ENCODE peak calls at places on chromosomes 5 and 9, in six cellular contexts. One of them, this sample, is unnamed.

GRCh38 chr5:58972301-58972700 is 389.4 kb downstream of the RAB3C start:
- DNase-seq in GM23338: no peak
- DNase-seq in GM12865: no peak
- DNase-seq in mammary epithelial cell: no peak
- DNase-seq in HFF-Myc: no peak
- DNase-seq in astrocyte: no peak
- DNase-seq in this sample: peak; percentile 18

GRCh38 chr5:161007879-161008278 is 155.9 kb upstream of the ATP10B start:
- DNase-seq in GM23338: no peak
- DNase-seq in GM12865: no peak
- DNase-seq in mammary epithelial cell: no peak
- DNase-seq in HFF-Myc: no peak
- DNase-seq in astrocyte: no peak
- DNase-seq in this sample: no peak

GRCh38 chr5:143062379-143062778 is 292.2 kb downstream of the ARHGAP26 start:
- DNase-seq in GM23338: no peak
- DNase-seq in GM12865: no peak
- DNase-seq in mammary epithelial cell: no peak
- DNase-seq in HFF-Myc: no peak
- DNase-seq in astrocyte: no peak
- DNase-seq in this sample: no peak

GRCh38 chr9:14323083-14323968 is 9.4 kb upstream of the NFIB start:
- DNase-seq in GM23338: no peak
- DNase-seq in GM12865: no peak
- DNase-seq in mammary epithelial cell: peak; percentile 60
- DNase-seq in HFF-Myc: no peak
- DNase-seq in astrocyte: no peak
- DNase-seq in this sample: no peak

GRCh38 chr5:35415305-35415704 is 185.0 kb upstream of the PRLR start:
- DNase-seq in GM23338: no peak
- DNase-seq in GM12865: no peak
- DNase-seq in mammary epithelial cell: no peak
- DNase-seq in HFF-Myc: no peak
- DNase-seq in astrocyte: no peak
- DNase-seq in this sample: no peak

GRCh38 chr9:31519011-31519410 is 865.4 kb upstream of the ACO1 start:
- DNase-seq in GM23338: peak; percentile 45
- DNase-seq in GM12865: peak; percentile 82
- DNase-seq in mammary epithelial cell: no peak
- DNase-seq in HFF-Myc: no peak
- DNase-seq in astrocyte: no peak
- DNase-seq in this sample: no peak

GRCh38 chr9:121652037-121652837 is 803 bp downstream of the DAB2IP start:
- DNase-seq in GM23338: peak; percentile 74
- DNase-seq in GM12865: no peak
- DNase-seq in mammary epithelial cell: no peak
- DNase-seq in HFF-Myc: no peak
- DNase-seq in astrocyte: no peak
- DNase-seq in this sample: no peak

GRCh38 chr9:89808801-89809200 is 204.0 kb downstream of the GADD45G start:
- DNase-seq in GM23338: no peak
- DNase-seq in GM12865: no peak
- DNase-seq in mammary epithelial cell: no peak
- DNase-seq in HFF-Myc: no peak
- DNase-seq in astrocyte: peak; percentile 82
- DNase-seq in this sample: peak; percentile 29

GRCh38 chr5:11719888-11720481 is 184.3 kb downstream of the CTNND2 start:
- DNase-seq in GM23338: peak; percentile 89
- DNase-seq in GM12865: peak; percentile 53
- DNase-seq in mammary epithelial cell: peak; percentile 2
- DNase-seq in HFF-Myc: no peak
- DNase-seq in astrocyte: peak; percentile 32
- DNase-seq in this sample: no peak

GRCh38 chr5:31811210-31811609 is 172.3 kb downstream of the PDZD2 start:
- DNase-seq in GM23338: no peak
- DNase-seq in GM12865: no peak
- DNase-seq in mammary epithelial cell: peak; percentile 87
- DNase-seq in HFF-Myc: no peak
- DNase-seq in astrocyte: peak; percentile 91
- DNase-seq in this sample: peak; percentile 94

GRCh38 chr5:157865844-157866243 is 6.9 kb upstream of the CLINT1 start:
- DNase-seq in GM23338: no peak
- DNase-seq in GM12865: no peak
- DNase-seq in mammary epithelial cell: peak; percentile 14
- DNase-seq in HFF-Myc: no peak
- DNase-seq in astrocyte: no peak
- DNase-seq in this sample: peak; percentile 8

GRCh38 chr9:111630182-111631070 is 708 bp upstream of the DNAJC25 start:
- DNase-seq in GM23338: peak; percentile 32
- DNase-seq in GM12865: no peak
- DNase-seq in mammary epithelial cell: no peak
- DNase-seq in HFF-Myc: no peak
- DNase-seq in astrocyte: no peak
- DNase-seq in this sample: no peak

GRCh38 chr5:36662291-36662851 is 56.0 kb downstream of the SLC1A3 start:
- DNase-seq in GM23338: no peak
- DNase-seq in GM12865: no peak
- DNase-seq in mammary epithelial cell: no peak
- DNase-seq in HFF-Myc: no peak
- DNase-seq in astrocyte: peak; percentile 86
- DNase-seq in this sample: no peak

GRCh38 chr9:86706391-86706790 is 240.9 kb downstream of the GAS1 start:
- DNase-seq in GM23338: peak; percentile 8
- DNase-seq in GM12865: no peak
- DNase-seq in mammary epithelial cell: peak; percentile 43
- DNase-seq in HFF-Myc: no peak
- DNase-seq in astrocyte: peak; percentile 77
- DNase-seq in this sample: peak; percentile 47

GRCh38 chr5:76622973-76623596 is at the start of gene F2RL2:
- DNase-seq in GM23338: peak; percentile 43
- DNase-seq in GM12865: no peak
- DNase-seq in mammary epithelial cell: no peak
- DNase-seq in HFF-Myc: peak; percentile 76
- DNase-seq in astrocyte: peak; percentile 88
- DNase-seq in this sample: peak; percentile 80

GRCh38 chr5:17748196-17748595 is 113.9 kb downstream of the TAF11L14 start:
- DNase-seq in GM23338: no peak
- DNase-seq in GM12865: no peak
- DNase-seq in mammary epithelial cell: peak; percentile 17
- DNase-seq in HFF-Myc: no peak
- DNase-seq in astrocyte: no peak
- DNase-seq in this sample: no peak

GRCh38 chr9:113484258-113484730 is 20.8 kb downstream of the RGS3 start:
- DNase-seq in GM23338: no peak
- DNase-seq in GM12865: no peak
- DNase-seq in mammary epithelial cell: no peak
- DNase-seq in HFF-Myc: no peak
- DNase-seq in astrocyte: no peak
- DNase-seq in this sample: peak; percentile 14

GRCh38 chr9:124018731-124019697 is 7.4 kb downstream of the LHX2 start:
- DNase-seq in GM23338: peak; percentile 64
- DNase-seq in GM12865: no peak
- DNase-seq in mammary epithelial cell: no peak
- DNase-seq in HFF-Myc: no peak
- DNase-seq in astrocyte: no peak
- DNase-seq in this sample: no peak
- H3K4me3 ChIP-seq in GM23338: peak overlapping the region; percentile 68
- H3K4me3 ChIP-seq in GM12865: no peak overlapping the region
- H3K4me3 ChIP-seq in mammary epithelial cell: no peak overlapping the region
- H3K4me3 ChIP-seq in HFF-Myc: no peak overlapping the region
- H3K4me3 ChIP-seq in astrocyte: no peak overlapping the region
- H3K4me3 ChIP-seq in this sample: peak overlapping the region; percentile 32

DNA sequence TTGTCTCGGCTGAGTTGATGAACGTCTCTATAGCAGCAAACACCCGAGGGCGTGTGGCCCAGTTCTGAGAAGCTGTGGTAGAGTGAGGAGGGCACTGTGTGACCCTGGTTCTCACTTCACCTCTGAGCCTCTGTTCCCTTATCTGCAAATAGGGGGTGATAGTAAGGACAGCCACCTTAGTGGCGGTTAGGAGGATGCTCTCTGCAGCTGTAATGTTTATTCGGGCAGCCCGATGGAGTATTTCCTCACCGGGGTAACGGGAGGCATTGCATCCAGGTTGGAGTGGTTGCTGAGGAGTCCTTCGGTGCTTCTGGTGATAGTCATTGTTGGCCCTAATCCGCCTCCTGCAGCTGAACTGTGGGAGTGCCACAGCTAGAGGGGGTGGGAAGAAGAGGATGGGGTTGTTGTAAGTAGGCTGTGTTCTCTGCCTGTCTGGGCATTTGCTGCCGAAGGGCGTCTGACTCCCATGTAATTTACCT is 13.9 kb downstream of the PRRC2B start:
- DNase-seq in GM23338: peak; percentile 82
- DNase-seq in GM12865: no peak
- DNase-seq in mammary epithelial cell: peak; percentile 73
- DNase-seq in HFF-Myc: no peak
- DNase-seq in astrocyte: no peak
- DNase-seq in this sample: peak; percentile 57
- TF ChIP-seq CTCF in GM23338: peak; percentile 58
- TF ChIP-seq CTCF in GM12865: no peak
- TF ChIP-seq CTCF in mammary epithelial cell: peak; percentile 69
- TF ChIP-seq CTCF in HFF-Myc: no peak
- TF ChIP-seq CTCF in astrocyte: peak; percentile 25
- TF ChIP-seq CTCF in this sample: peak; percentile 35

GRCh38 chr5:115841382-115842088 is at the start of the genes AP3S1 and ATG12:
- DNase-seq in GM23338: peak; percentile 96
- DNase-seq in GM12865: peak; percentile 95
- DNase-seq in mammary epithelial cell: peak; percentile 94
- DNase-seq in HFF-Myc: peak; percentile 85
- DNase-seq in astrocyte: peak; percentile 89
- DNase-seq in this sample: peak; percentile 93

GRCh38 chr5:115842089-115842881 is 550 bp downstream of the AP3S1 start:
- DNase-seq in GM23338: peak; percentile 75
- DNase-seq in GM12865: peak; percentile 54
- DNase-seq in mammary epithelial cell: peak; percentile 35
- DNase-seq in HFF-Myc: no peak
- DNase-seq in astrocyte: peak; percentile 45
- DNase-seq in this sample: peak; percentile 63

GRCh38 chr5:115835481-115835880 is 5.9 kb downstream of the ATG12 start:
- DNase-seq in GM23338: no peak
- DNase-seq in GM12865: peak; percentile 14
- DNase-seq in mammary epithelial cell: no peak
- DNase-seq in HFF-Myc: no peak
- DNase-seq in astrocyte: no peak
- DNase-seq in this sample: no peak

GRCh38 chr5:115840825-115841224 is 540 bp downstream of the ATG12 start:
- DNase-seq in GM23338: no peak
- DNase-seq in GM12865: no peak
- DNase-seq in mammary epithelial cell: no peak
- DNase-seq in HFF-Myc: no peak
- DNase-seq in astrocyte: no peak
- DNase-seq in this sample: no peak

DNA sequence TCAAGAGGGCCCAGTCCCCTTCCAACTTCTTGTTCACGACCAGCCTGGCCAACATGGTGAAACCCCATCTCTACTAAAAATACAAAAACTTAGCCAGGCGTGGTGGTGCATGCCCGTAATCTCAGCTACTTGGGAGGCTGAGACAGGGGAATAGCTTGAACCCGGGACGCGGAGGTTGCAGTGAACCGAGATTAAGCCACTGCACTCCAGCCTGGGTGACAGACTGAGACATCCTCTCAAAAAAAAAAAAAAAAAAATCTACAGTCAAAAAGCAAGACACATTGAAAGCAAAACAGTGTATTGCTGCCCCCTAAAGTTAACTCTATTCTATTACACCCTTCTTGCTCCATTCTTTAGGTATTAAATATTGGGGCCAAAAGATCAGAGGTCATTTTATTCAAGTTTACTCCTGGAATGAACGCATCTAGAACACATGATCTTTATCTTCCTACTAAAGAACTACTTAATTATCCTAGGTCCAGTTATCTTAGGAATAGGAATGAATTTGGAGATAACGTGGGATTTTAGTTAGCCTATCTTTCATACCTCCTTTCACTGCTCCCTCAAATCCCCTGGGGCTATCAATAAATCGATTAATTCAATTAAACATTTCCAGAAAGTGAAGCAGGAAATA is 2.4 kb downstream of the ATG12 start:
- DNase-seq in GM23338: peak; percentile 66
- DNase-seq in GM12865: peak; percentile 78
- DNase-seq in mammary epithelial cell: peak; percentile 48
- DNase-seq in HFF-Myc: no peak
- DNase-seq in astrocyte: no peak
- DNase-seq in this sample: peak; percentile 69
- H3K4me3 ChIP-seq in GM23338: peak overlapping the region; percentile 82
- H3K4me3 ChIP-seq in GM12865: peak overlapping the region; percentile 73
- H3K4me3 ChIP-seq in mammary epithelial cell: peak overlapping the region; percentile 81
- H3K4me3 ChIP-seq in HFF-Myc: peak overlapping the region; percentile 19
- H3K4me3 ChIP-seq in astrocyte: peak overlapping the region; percentile 18
- H3K4me3 ChIP-seq in this sample: peak overlapping the region; percentile 86

GRCh38 chr9:5778799-5779198 is 54.1 kb downstream of the ERMP1 start:
- DNase-seq in GM23338: no peak
- DNase-seq in GM12865: no peak
- DNase-seq in mammary epithelial cell: no peak
- DNase-seq in HFF-Myc: no peak
- DNase-seq in astrocyte: no peak
- DNase-seq in this sample: no peak

GRCh38 chr9:5767968-5768932 is 64.7 kb downstream of the ERMP1 start:
- DNase-seq in GM23338: no peak
- DNase-seq in GM12865: no peak
- DNase-seq in mammary epithelial cell: no peak
- DNase-seq in HFF-Myc: no peak
- DNase-seq in astrocyte: no peak
- DNase-seq in this sample: no peak

DNA sequence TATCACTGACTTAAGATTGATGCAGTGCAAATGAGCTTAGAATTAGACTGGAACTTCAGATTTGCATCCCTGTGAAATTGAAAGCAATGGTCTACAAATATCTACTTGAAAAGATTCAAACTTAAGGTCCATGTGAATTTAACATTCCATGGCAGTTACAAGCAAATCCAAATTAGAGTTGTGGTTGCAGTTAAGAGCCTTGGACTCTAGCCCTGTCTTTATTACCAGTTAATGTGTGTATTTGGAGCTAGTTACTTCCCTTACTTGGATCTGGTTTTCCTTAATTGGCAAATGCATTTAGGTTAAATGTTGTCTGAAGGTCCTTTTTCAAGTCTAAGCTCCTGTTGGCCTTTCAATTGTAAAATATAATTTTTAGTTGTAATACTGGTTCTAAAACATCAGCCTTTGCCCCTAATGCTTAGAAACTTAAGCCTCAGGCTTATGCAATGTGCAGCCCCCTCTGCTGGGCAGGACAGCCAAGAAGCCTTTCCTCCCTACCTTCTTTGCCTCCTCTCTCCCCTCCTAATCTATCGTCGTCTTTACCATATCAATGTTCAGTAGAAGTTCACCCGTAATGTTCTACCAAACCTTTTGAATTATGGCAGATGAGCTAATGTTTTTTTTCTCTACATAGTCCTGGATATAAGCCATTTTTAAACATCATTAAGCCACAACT is 59.5 kb downstream of the ERMP1 start:
- DNase-seq in GM23338: peak; percentile 42
- DNase-seq in GM12865: no peak
- DNase-seq in mammary epithelial cell: no peak
- DNase-seq in HFF-Myc: no peak
- DNase-seq in astrocyte: peak; percentile 32
- DNase-seq in this sample: no peak
- TF ChIP-seq CTCF in GM23338: peak; percentile 66
- TF ChIP-seq CTCF in GM12865: peak; percentile 6
- TF ChIP-seq CTCF in mammary epithelial cell: no peak
- TF ChIP-seq CTCF in HFF-Myc: peak; percentile 19
- TF ChIP-seq CTCF in astrocyte: no peak
- TF ChIP-seq CTCF in this sample: peak; percentile 4